ENCODE peak calls at places on chromosome 12, in ten cellular contexts. E, J, S, A, L, O, F, N, B and H are unnamed samples.

GRCh38 chr12:127559349-127560040 is 707.5 kb upstream of the TMEM132C start:
- DNase-seq in E (peak; percentile 75), J (peak; percentile 39), S (no peak), A (no peak), L (peak; percentile 73), O (peak; percentile 40), F (no peak), N (peak; percentile 22), B (peak; percentile 22), H (no peak)

GRCh38 chr12:63905523-63905922 is 61.0 kb downstream of the SRGAP1 start:
- DNase-seq in E (no peak), J (no peak), S (no peak), A (no peak), L (no peak), O (no peak), F (no peak), N (no peak), B (no peak), H (no peak)

GRCh38 chr12:116222358-116222757 is 55.1 kb downstream of the MED13L start:
- DNase-seq in E (no peak), J (peak; percentile 79), S (peak; percentile 79), A (peak; percentile 82), L (no peak), O (peak; percentile 82), F (peak; percentile 38), N (peak; percentile 42), B (peak; percentile 43), H (peak; percentile 90)

GRCh38 chr12:93773122-93773871 is 96.1 kb downstream of the CRADD start:
- DNase-seq in E (no peak), J (peak; percentile 44), S (no peak), A (no peak), L (no peak), O (no peak), F (no peak), N (no peak), B (peak; percentile 42), H (no peak)

GRCh38 chr12:113926792-113927191 is 39.3 kb downstream of the RBM19 start:
- DNase-seq in E (no peak), J (no peak), S (no peak), A (no peak), L (no peak), O (no peak), F (no peak), N (no peak), B (no peak), H (no peak)

GRCh38 chr12:131867891-131868675 is 26.3 kb upstream of the ULK1 start:
- DNase-seq in E (no peak), J (no peak), S (no peak), A (no peak), L (no peak), O (no peak), F (no peak), N (no peak), B (no peak), H (no peak)

GRCh38 chr12:88833641-88834116 is 253.4 kb upstream of the KITLG start:
- DNase-seq in E (no peak), J (no peak), S (no peak), A (no peak), L (no peak), O (no peak), F (no peak), N (no peak), B (no peak), H (no peak)

GRCh38 chr12:76346236-76346635 is 2.0 kb downstream of the BBS10 start:
- DNase-seq in E (no peak), J (no peak), S (no peak), A (no peak), L (no peak), O (no peak), F (no peak), N (no peak), B (no peak), H (no peak)

GRCh38 chr12:53695148-53696138 is 19.6 kb upstream of the ATP5MC2 start:
- DNase-seq in E (peak; percentile 70), J (no peak), S (no peak), A (no peak), L (peak; percentile 76), O (peak; percentile 46), F (no peak), N (peak; percentile 17), B (no peak), H (no peak)

GRCh38 chr12:71754461-71755145 is at the start of gene RAB21:
- DNase-seq in E (peak; percentile 99), J (peak; percentile 99), S (peak; percentile 97), A (peak; percentile 97), L (peak; percentile 100), O (peak; percentile 99), F (no peak), N (peak; percentile 99), B (peak; percentile 92), H (peak; percentile 99)

DNA sequence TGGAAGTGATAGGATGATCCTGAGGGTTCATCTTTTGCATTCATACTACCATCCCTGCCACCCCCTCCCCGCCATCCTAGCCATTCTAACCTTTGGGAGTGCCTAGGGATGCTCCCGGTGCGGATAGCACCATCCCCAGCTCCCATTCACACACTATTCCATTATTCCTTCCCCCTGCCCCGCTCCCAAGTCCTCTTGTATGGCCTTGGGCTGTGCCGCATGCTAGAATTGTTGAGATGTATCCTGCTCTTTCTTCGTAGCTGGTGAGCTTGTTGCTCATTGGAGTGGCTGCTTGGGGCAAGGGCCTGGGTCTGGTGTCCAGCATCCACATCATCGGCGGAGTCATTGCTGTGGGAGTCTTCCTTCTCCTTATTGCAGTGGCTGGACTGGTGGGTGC is 644 bp downstream of the TSPAN31 start:
- DNase-seq in E (no peak), J (no peak), S (no peak), A (no peak), L (peak; percentile 74), O (no peak), F (no peak), N (no peak), B (no peak), H (peak; percentile 65)
- TF ChIP-seq POLR2AphosphoS5 in E (peak; percentile 21), J (no peak), S (no peak), A (no peak), L (no peak), O (no peak), F (peak; percentile 76), N (no peak), B (peak; percentile 92), H (no peak)

GRCh38 chr12:90393654-90394053 is 561.3 kb downstream of the CCER1 start:
- DNase-seq in E (no peak), J (no peak), S (no peak), A (no peak), L (no peak), O (no peak), F (no peak), N (no peak), B (no peak), H (no peak)

GRCh38 chr12:90401185-90401584 is 553.8 kb downstream of the CCER1 start:
- DNase-seq in E (no peak), J (no peak), S (no peak), A (no peak), L (no peak), O (no peak), F (no peak), N (no peak), B (no peak), H (no peak)

GRCh38 chr12:90396556-90396955 is 558.4 kb downstream of the CCER1 start:
- DNase-seq in E (no peak), J (no peak), S (no peak), A (no peak), L (no peak), O (no peak), F (no peak), N (no peak), B (no peak), H (no peak)

GRCh38 chr12:90399317-90399716 is 555.7 kb downstream of the CCER1 start:
- DNase-seq in E (no peak), J (no peak), S (no peak), A (no peak), L (no peak), O (no peak), F (no peak), N (no peak), B (no peak), H (no peak)

GRCh38 chr12:90398437-90398836 is 556.5 kb downstream of the CCER1 start:
- DNase-seq in E (no peak), J (no peak), S (no peak), A (no peak), L (no peak), O (no peak), F (no peak), N (no peak), B (no peak), H (no peak)
- TF ChIP-seq POLR2AphosphoS5 in E (no peak), J (no peak), S (no peak), A (no peak), L (no peak), O (no peak), F (no peak), N (no peak), B (no peak), H (no peak)

GRCh38 chr12:49369723-49370145 is 2.5 kb downstream of the SPATS2 start:
- DNase-seq in E (peak; percentile 73), J (no peak), S (no peak), A (no peak), L (no peak), O (peak; percentile 43), F (no peak), N (peak; percentile 63), B (no peak), H (no peak)

GRCh38 chr12:49366652-49367380 is 446 bp upstream of the SPATS2 start:
- DNase-seq in E (peak; percentile 95), J (peak; percentile 76), S (peak; percentile 91), A (peak; percentile 68), L (peak; percentile 97), O (peak; percentile 91), F (no peak), N (peak; percentile 90), B (peak; percentile 87), H (peak; percentile 91)

GRCh38 chr12:49367381-49368239 is at the start of gene SPATS2:
- DNase-seq in E (peak; percentile 97), J (peak; percentile 95), S (no peak), A (peak; percentile 90), L (no peak), O (no peak), F (no peak), N (peak; percentile 95), B (no peak), H (peak; percentile 97)

GRCh38 chr12:49370539-49370938 is 3.3 kb downstream of the SPATS2 start:
- DNase-seq in E (no peak), J (no peak), S (no peak), A (no peak), L (no peak), O (no peak), F (no peak), N (no peak), B (no peak), H (no peak)

GRCh38 chr12:49368240-49368600 is 958 bp downstream of the SPATS2 start:
- DNase-seq in E (no peak), J (no peak), S (no peak), A (no peak), L (no peak), O (no peak), F (no peak), N (no peak), B (no peak), H (no peak)
- TF ChIP-seq POLR2AphosphoS5 in E (no peak), J (no peak), S (no peak), A (no peak), L (no peak), O (no peak), F (no peak), N (no peak), B (no peak), H (no peak)

DNA sequence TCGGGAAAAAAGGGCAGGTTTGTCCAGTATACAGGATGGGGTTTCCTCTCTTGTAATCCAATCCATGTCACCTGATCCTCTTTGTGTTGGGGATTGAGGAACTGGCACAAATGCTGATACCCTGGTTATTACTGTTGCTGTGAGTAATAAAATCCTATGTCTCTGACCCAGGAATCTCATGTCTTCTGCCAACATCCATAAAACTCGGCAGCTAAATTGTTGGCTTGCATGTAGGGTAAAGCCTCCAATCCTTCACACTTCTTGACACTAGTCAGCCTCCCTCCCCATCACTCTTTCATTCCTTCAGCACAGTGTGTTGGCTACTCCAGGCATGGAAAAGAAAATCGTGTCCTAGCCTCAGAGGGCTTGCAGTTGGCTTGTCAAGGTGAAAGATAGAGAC is 9.2 kb upstream of the NOS1 start:
- DNase-seq in E (no peak), J (no peak), S (no peak), A (no peak), L (no peak), O (no peak), F (no peak), N (no peak), B (no peak), H (no peak)
- TF ChIP-seq POLR2AphosphoS5 in E (no peak), J (no peak), S (no peak), A (no peak), L (no peak), O (no peak), F (no peak), N (no peak), B (no peak), H (no peak)